ENCODE peak calls at places on chromosomes 1 and 21, in seven cellular contexts. Z is IMR-90, X is mesendoderm, R is mesenchymal stem cell, I is neuronal stem cell, B is H1, M is trophoblast cell. F is an unnamed sample.

GRCh38 chr1:164695956-164696665 is 137.1 kb downstream of the PBX1 start:
- DNase-seq in Z (peak), X (no peak), R (no peak), I (no peak), B (no peak), M (no peak), F (no peak)

GRCh38 chr1:10671551-10672375 is 124.7 kb downstream of the CASZ1 start:
- DNase-seq in Z (no peak), X (no peak), R (no peak), I (no peak), B (no peak), M (no peak), F (no peak)

GRCh38 chr1:43304771-43305300 is 4.1 kb downstream of the TIE1 start:
- DNase-seq in Z (no peak), X (no peak), R (no peak), I (no peak), B (no peak), M (no peak), F (no peak)

GRCh38 chr1:182962554-182963115 is 9.7 kb upstream of the SHCBP1L start:
- DNase-seq in Z (peak), X (peak), R (peak), I (peak), B (no peak), M (peak), F (peak)

GRCh38 chr21:42221581-42222345 is 2.8 kb downstream of the ABCG1 start:
- DNase-seq in Z (peak), X (no peak), R (no peak), I (no peak), B (no peak), M (no peak), F (no peak)

GRCh38 chr1:174000274-174000852 is 21.8 kb downstream of the RC3H1 start:
- DNase-seq in Z (peak), X (no peak), R (no peak), I (no peak), B (no peak), M (no peak), F (no peak)

GRCh38 chr1:30267046-30267445 is 456.3 kb downstream of the MATN1 start:
- DNase-seq in Z (no peak), X (no peak), R (no peak), I (no peak), B (no peak), M (no peak), F (no peak)

GRCh38 chr1:212247179-212247721 is 38.0 kb upstream of the PPP2R5A start:
- DNase-seq in Z (peak), X (no peak), R (peak), I (no peak), B (no peak), M (no peak), F (no peak)

DNA sequence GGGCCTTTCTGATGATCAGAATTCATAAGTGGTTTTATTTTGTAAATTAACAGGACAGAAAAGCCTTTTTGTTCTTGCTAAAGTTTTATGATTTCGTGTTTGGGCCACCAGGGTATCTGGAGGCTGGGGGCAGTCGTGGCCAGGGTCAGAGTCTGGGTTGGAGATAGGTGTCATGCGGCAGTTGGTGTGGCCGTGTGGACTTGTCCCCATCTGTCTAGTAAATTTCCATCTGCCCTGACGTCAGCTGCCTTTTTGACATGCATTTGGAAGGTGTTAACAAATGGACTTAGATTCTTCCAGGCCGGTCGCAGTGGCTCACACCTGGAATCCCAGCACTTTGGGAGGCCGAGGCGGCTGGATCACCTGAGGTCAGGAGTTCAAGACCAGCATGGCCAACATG is 56.8 kb downstream of the SKI start:
- DNase-seq in Z (no peak), X (no peak), R (no peak), I (no peak), B (no peak), M (peak), F (no peak)
- H3K23ac ChIP-seq in Z (no peak), X (no peak), R (no peak), I (no peak), B (no peak), M (no peak), F (no peak)

GRCh38 chr1:172252925-172253324 is 167.6 kb upstream of the C1orf105 start:
- DNase-seq in Z (no peak), X (no peak), R (no peak), I (no peak), B (no peak), M (no peak), F (no peak)

GRCh38 chr1:172255223-172255560 is 165.3 kb upstream of the C1orf105 start:
- DNase-seq in Z (no peak), X (peak), R (no peak), I (no peak), B (no peak), M (no peak), F (no peak)

GRCh38 chr1:172246521-172247390 is 173.7 kb upstream of the C1orf105 start:
- DNase-seq in Z (no peak), X (no peak), R (no peak), I (no peak), B (no peak), M (no peak), F (no peak)

GRCh38 chr1:172254521-172255222 is 165.8 kb upstream of the C1orf105 start:
- DNase-seq in Z (peak), X (peak), R (peak), I (no peak), B (no peak), M (peak), F (no peak)

DNA sequence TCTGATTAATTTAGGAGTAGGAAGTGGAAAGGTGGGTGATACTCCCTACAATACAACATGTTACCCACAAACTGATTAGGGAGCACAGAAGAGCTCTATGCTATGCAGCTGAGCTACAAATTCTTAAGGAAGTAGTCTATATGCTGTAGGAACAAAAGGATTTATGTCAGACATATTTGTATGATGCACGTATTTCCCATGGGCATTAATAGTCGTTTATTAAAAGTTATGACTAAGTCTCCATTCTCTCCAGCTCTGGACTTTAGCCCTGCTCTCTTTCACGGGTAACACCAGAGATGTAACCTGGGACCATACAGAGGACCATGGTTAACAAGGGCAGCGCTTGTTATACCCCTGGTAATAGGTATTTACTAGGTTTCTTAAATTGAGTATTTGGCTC is 168.2 kb upstream of the C1orf105 start:
- DNase-seq in Z (no peak), X (no peak), R (no peak), I (no peak), B (no peak), M (no peak), F (no peak)
- H2AK5ac ChIP-seq in Z (no peak), X (no peak), R (peak), I (no peak), B (no peak), M (no peak), F (no peak)

GRCh38 chr1:76433528-76433927 is 359.0 kb downstream of the ST6GALNAC3 start:
- DNase-seq in Z (peak), X (peak), R (peak), I (no peak), B (no peak), M (peak), F (no peak)
- H3K23ac ChIP-seq in Z (no peak), X (no peak), R (no peak), I (no peak), B (no peak), M (no peak), F (no peak)

GRCh38 chr1:2360588-2361364 is 30.6 kb downstream of the MORN1 start:
- DNase-seq in Z (peak), X (no peak), R (no peak), I (no peak), B (no peak), M (no peak), F (no peak)
- H2AK5ac ChIP-seq in Z (no peak), X (no peak), R (no peak), I (no peak), B (no peak), M (no peak), F (no peak)

GRCh38 chr1:176539018-176539417 is 76.0 kb downstream of the PAPPA2 start:
- DNase-seq in Z (no peak), X (no peak), R (no peak), I (no peak), B (no peak), M (peak), F (no peak)

GRCh38 chr1:176543360-176544136 is 80.6 kb downstream of the PAPPA2 start:
- DNase-seq in Z (no peak), X (no peak), R (no peak), I (no peak), B (no peak), M (peak), F (no peak)

GRCh38 chr1:176540428-176540827 is 77.5 kb downstream of the PAPPA2 start:
- DNase-seq in Z (no peak), X (no peak), R (no peak), I (no peak), B (no peak), M (no peak), F (no peak)

GRCh38 chr1:176545034-176545639 is 82.2 kb downstream of the PAPPA2 start:
- DNase-seq in Z (no peak), X (no peak), R (no peak), I (no peak), B (no peak), M (no peak), F (no peak)

GRCh38 chr1:176541663-176542062 is 78.7 kb downstream of the PAPPA2 start:
- DNase-seq in Z (no peak), X (no peak), R (no peak), I (no peak), B (no peak), M (peak), F (no peak)
- H3K23ac ChIP-seq in Z (no peak), X (no peak), R (no peak), I (no peak), B (no peak), M (no peak), F (no peak)

GRCh38 chr1:154635162-154635561 is 27.2 kb upstream of the ADAR start:
- DNase-seq in Z (no peak), X (no peak), R (no peak), I (no peak), B (no peak), M (no peak), F (no peak)
- H2AK5ac ChIP-seq in Z (no peak), X (no peak), R (no peak), I (no peak), B (no peak), M (no peak), F (no peak)

GRCh38 chr1:117523111-117523510 is 82.7 kb upstream of the TENT5C start:
- DNase-seq in Z (no peak), X (no peak), R (no peak), I (no peak), B (no peak), M (no peak), F (no peak)

GRCh38 chr1:117527111-117527510 is 78.7 kb upstream of the TENT5C start:
- DNase-seq in Z (no peak), X (no peak), R (no peak), I (no peak), B (no peak), M (no peak), F (no peak)

GRCh38 chr1:117531222-117531621 is 74.6 kb upstream of the TENT5C start:
- DNase-seq in Z (no peak), X (no peak), R (no peak), I (no peak), B (no peak), M (peak), F (no peak)

GRCh38 chr1:117529683-117530082 is 76.2 kb upstream of the TENT5C start:
- DNase-seq in Z (no peak), X (no peak), R (no peak), I (no peak), B (no peak), M (no peak), F (no peak)

GRCh38 chr1:117527566-117528102 is 78.2 kb upstream of the TENT5C start:
- DNase-seq in Z (peak), X (no peak), R (peak), I (no peak), B (no peak), M (no peak), F (no peak)
- H3K23ac ChIP-seq in Z (no peak), X (no peak), R (no peak), I (no peak), B (no peak), M (no peak), F (no peak)